ENCODE peak calls at places on chromosomes 5 and 9, in ten cellular contexts. K is A549; L is prostate gland; A is neural progenitor cell; R is heart left ventricle; F is kidney; U is transverse colon; Q is CD4-positive, CD25-positive, alpha-beta regulatory T cell; P is cardiac muscle cell; O is A673. M is an unnamed sample. For H3K9me3, the result is how much of the 10 kb centered on the place peaks cover.

GRCh38 chr9:130188860-130189481 is 16.8 kb downstream of the NCS1 start:
- DNase-seq in K (no peak), L (no peak), A (no peak), R (no peak), F (no peak), U (no peak), Q (no peak), P (no peak), O (no peak), M (no peak)

GRCh38 chr5:135193213-135194125 is 159.4 kb upstream of the PITX1 start:
- DNase-seq in K (no peak), L (no peak), A (no peak), R (no peak), F (no peak), U (no peak), Q (no peak), P (peak), O (no peak), M (no peak)

GRCh38 chr5:137754961-137755762 is 999 bp upstream of the HNRNPA0 start:
- DNase-seq in K (no peak), L (no peak), A (no peak), R (no peak), F (peak), U (no peak), Q (no peak), P (no peak), O (no peak), M (no peak)

GRCh38 chr5:134022333-134022732 is 17.6 kb upstream of the VDAC1 start:
- DNase-seq in K (no peak), L (no peak), A (no peak), R (no peak), F (no peak), U (no peak), Q (no peak), P (no peak), O (no peak), M (no peak)

GRCh38 chr9:125203259-125203658 is 2.9 kb downstream of the RABEPK start:
- DNase-seq in K (no peak), L (no peak), A (no peak), R (no peak), F (no peak), U (no peak), Q (no peak), P (no peak), O (peak), M (no peak)

GRCh38 chr9:116152390-116152789 is 1.2 kb upstream of the PAPPA start:
- DNase-seq in K (no peak), L (no peak), A (no peak), R (no peak), F (no peak), U (no peak), Q (no peak), P (no peak), O (peak), M (peak)

GRCh38 chr9:86512929-86513328 is 158.7 kb upstream of the TUT7 start:
- DNase-seq in K (no peak), L (no peak), A (no peak), R (no peak), F (no peak), U (no peak), Q (no peak), P (no peak), O (no peak), M (no peak)

GRCh38 chr5:67263656-67264055 is 67.1 kb upstream of the CD180 start:
- DNase-seq in K (no peak), L (no peak), A (no peak), R (no peak), F (no peak), U (no peak), Q (no peak), P (no peak), O (no peak), M (no peak)

GRCh38 chr9:24602687-24603352 is 57.1 kb upstream of the IZUMO3 start:
- DNase-seq in K (no peak), L (no peak), A (no peak), R (no peak), F (no peak), U (no peak), Q (no peak), P (no peak), O (no peak), M (peak)

GRCh38 chr9:1051286-1052118 is 1.3 kb downstream of the DMRT2 start:
- DNase-seq in K (peak), L (peak), A (peak), R (peak), F (peak), U (peak), Q (peak), P (no peak), O (no peak), M (peak)

GRCh38 chr9:27157736-27158135 is 48.7 kb downstream of the TEK start:
- DNase-seq in K (no peak), L (no peak), A (no peak), R (no peak), F (no peak), U (no peak), Q (no peak), P (no peak), O (no peak), M (no peak)

GRCh38 chr5:133644000-133644865 is 31.9 kb upstream of the FSTL4 start:
- DNase-seq in K (no peak), L (no peak), A (peak), R (no peak), F (no peak), U (no peak), Q (no peak), P (no peak), O (no peak), M (peak)

GRCh38 chr5:122880749-122881148 is 35.3 kb downstream of the SNX24 start:
- DNase-seq in K (no peak), L (no peak), A (no peak), R (no peak), F (no peak), U (no peak), Q (no peak), P (peak), O (no peak), M (no peak)

GRCh38 chr9:38274746-38275250 is 117.7 kb upstream of the ALDH1B1 start:
- DNase-seq in K (no peak), L (no peak), A (no peak), R (no peak), F (no peak), U (no peak), Q (no peak), P (peak), O (no peak), M (no peak)

GRCh38 chr5:13941468-13941867 is 3.0 kb downstream of the DNAH5 start:
- DNase-seq in K (no peak), L (no peak), A (no peak), R (no peak), F (no peak), U (no peak), Q (no peak), P (no peak), O (no peak), M (no peak)

GRCh38 chr5:170439246-170439943 is 50.2 kb upstream of the KCNMB1 start:
- DNase-seq in K (no peak), L (no peak), A (no peak), R (no peak), F (no peak), U (no peak), Q (no peak), P (no peak), O (peak), M (no peak)

GRCh38 chr9:97176206-97176605 is 131.3 kb upstream of the CCDC180 start:
- DNase-seq in K (no peak), L (no peak), A (no peak), R (no peak), F (no peak), U (no peak), Q (no peak), P (peak), O (peak), M (peak)

GRCh38 chr9:123310551-123311249 is 42.3 kb upstream of the STRBP start:
- DNase-seq in K (no peak), L (no peak), A (no peak), R (no peak), F (no peak), U (no peak), Q (no peak), P (no peak), O (peak), M (no peak)

GRCh38 chr5:120447706-120448239 is 16.3 kb upstream of the PRR16 start:
- DNase-seq in K (no peak), L (no peak), A (no peak), R (no peak), F (no peak), U (no peak), Q (no peak), P (no peak), O (no peak), M (no peak)

GRCh38 chr5:83925952-83926351 is 205.3 kb upstream of the HAPLN1 start:
- DNase-seq in K (no peak), L (no peak), A (no peak), R (no peak), F (no peak), U (no peak), Q (no peak), P (no peak), O (no peak), M (no peak)

GRCh38 chr5:96997265-96997859 is 61.5 kb downstream of the LNPEP start:
- DNase-seq in K (peak), L (no peak), A (peak), R (no peak), F (no peak), U (no peak), Q (peak), P (peak), O (peak), M (peak)

GRCh38 chr5:38780316-38780715 is 65.5 kb upstream of the OSMR start:
- DNase-seq in K (no peak), L (no peak), A (no peak), R (no peak), F (no peak), U (no peak), Q (no peak), P (no peak), O (no peak), M (no peak)

GRCh38 chr5:157799578-157799977 is 56.1 kb downstream of the LSM11 start:
- DNase-seq in K (no peak), L (no peak), A (no peak), R (no peak), F (no peak), U (no peak), Q (no peak), P (no peak), O (no peak), M (no peak)

GRCh38 chr9:88418715-88419540 is 30.7 kb downstream of the SPIN1 start:
- DNase-seq in K (no peak), L (no peak), A (no peak), R (no peak), F (no peak), U (no peak), Q (peak), P (no peak), O (peak), M (no peak)

GRCh38 chr5:84403773-84404172 is 19.1 kb upstream of the EDIL3 start:
- DNase-seq in K (no peak), L (no peak), A (no peak), R (no peak), F (no peak), U (no peak), Q (no peak), P (peak), O (no peak), M (no peak)

GRCh38 chr5:108753877-108754276 is 6.2 kb downstream of the FER start:
- DNase-seq in K (no peak), L (no peak), A (no peak), R (no peak), F (no peak), U (no peak), Q (no peak), P (no peak), O (peak), M (no peak)

GRCh38 chr9:136991993-136992818 is at the start of gene PAXX:
- DNase-seq in K (peak), L (peak), A (peak), R (peak), F (peak), U (peak), Q (peak), P (peak), O (peak), M (peak)

GRCh38 chr5:65774346-65774745 is 52.3 kb downstream of the NLN start:
- DNase-seq in K (no peak), L (no peak), A (no peak), R (no peak), F (no peak), U (no peak), Q (no peak), P (peak), O (peak), M (no peak)

GRCh38 chr5:138649775-138650174 is 74.6 kb upstream of the HSPA9 start:
- DNase-seq in K (no peak), L (no peak), A (no peak), R (no peak), F (peak), U (no peak), Q (no peak), P (no peak), O (peak), M (peak)

GRCh38 chr9:127589955-127590370 is 22.1 kb upstream of the STXBP1 start:
- DNase-seq in K (peak), L (peak), A (peak), R (peak), F (peak), U (peak), Q (no peak), P (peak), O (peak), M (peak)

GRCh38 chr5:83433891-83434290 is 37.7 kb upstream of the VCAN start:
- DNase-seq in K (no peak), L (no peak), A (no peak), R (no peak), F (no peak), U (no peak), Q (no peak), P (no peak), O (no peak), M (no peak)

GRCh38 chr9:125492719-125493118 is 214.3 kb downstream of the MAPKAP1 start:
- DNase-seq in K (no peak), L (no peak), A (no peak), R (no peak), F (no peak), U (no peak), Q (no peak), P (no peak), O (no peak), M (no peak)

DNA sequence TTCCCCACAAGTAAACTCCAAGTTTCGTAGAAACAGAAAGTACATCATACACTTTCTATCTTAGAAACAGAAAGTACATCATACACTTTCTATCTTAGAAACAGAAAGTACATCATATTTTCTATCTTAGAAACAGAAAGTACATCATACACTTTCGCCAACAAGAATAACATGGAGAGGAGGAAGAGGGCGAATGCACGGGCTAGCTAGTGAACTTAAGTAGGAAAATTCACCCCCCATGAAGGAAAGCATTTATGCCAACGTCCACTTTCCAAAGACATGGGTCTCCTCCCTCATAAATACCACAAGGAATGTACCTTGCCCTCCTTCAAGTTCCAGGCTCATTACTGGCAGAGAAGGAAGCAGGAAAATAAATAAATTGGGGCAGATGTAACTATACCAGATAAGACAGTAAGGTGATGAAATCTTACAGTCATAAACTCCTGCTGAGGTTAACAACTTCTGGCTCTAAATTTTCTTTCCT is 64.7 kb downstream of the FRMD3 start:
- DNase-seq in K (no peak), L (no peak), A (no peak), R (no peak), F (no peak), U (no peak), Q (peak), P (peak), O (no peak), M (no peak)
- H3K27ac ChIP-seq in K (peak), L (no peak), A (no peak), R (peak), F (peak), U (peak), Q (no peak), P (no peak), O (no peak), M (no peak)

GRCh38 chr9:135655317-135656003 is 7.6 kb upstream of the LCN9 start:
- DNase-seq in K (no peak), L (no peak), A (no peak), R (no peak), F (peak), U (no peak), Q (no peak), P (no peak), O (no peak), M (no peak)
- H3K9me3 ChIP-seq in K (under half), L (under half), A (under half), R (under half), F (under half), U (under half), Q (under half), P (under half), O (under half), M (under half)

GRCh38 chr5:78521455-78521854 is 127.1 kb downstream of the LHFPL2 start:
- DNase-seq in K (no peak), L (no peak), A (no peak), R (no peak), F (no peak), U (no peak), Q (no peak), P (no peak), O (no peak), M (no peak)

GRCh38 chr5:78515665-78516064 is 132.9 kb downstream of the LHFPL2 start:
- DNase-seq in K (no peak), L (no peak), A (peak), R (no peak), F (no peak), U (no peak), Q (no peak), P (no peak), O (no peak), M (peak)

GRCh38 chr5:78514427-78515345 is 133.9 kb downstream of the LHFPL2 start:
- DNase-seq in K (no peak), L (no peak), A (no peak), R (no peak), F (no peak), U (peak), Q (no peak), P (no peak), O (no peak), M (no peak)

GRCh38 chr5:78519198-78519941 is 129.2 kb downstream of the LHFPL2 start:
- DNase-seq in K (no peak), L (no peak), A (no peak), R (no peak), F (no peak), U (peak), Q (no peak), P (no peak), O (no peak), M (no peak)

DNA sequence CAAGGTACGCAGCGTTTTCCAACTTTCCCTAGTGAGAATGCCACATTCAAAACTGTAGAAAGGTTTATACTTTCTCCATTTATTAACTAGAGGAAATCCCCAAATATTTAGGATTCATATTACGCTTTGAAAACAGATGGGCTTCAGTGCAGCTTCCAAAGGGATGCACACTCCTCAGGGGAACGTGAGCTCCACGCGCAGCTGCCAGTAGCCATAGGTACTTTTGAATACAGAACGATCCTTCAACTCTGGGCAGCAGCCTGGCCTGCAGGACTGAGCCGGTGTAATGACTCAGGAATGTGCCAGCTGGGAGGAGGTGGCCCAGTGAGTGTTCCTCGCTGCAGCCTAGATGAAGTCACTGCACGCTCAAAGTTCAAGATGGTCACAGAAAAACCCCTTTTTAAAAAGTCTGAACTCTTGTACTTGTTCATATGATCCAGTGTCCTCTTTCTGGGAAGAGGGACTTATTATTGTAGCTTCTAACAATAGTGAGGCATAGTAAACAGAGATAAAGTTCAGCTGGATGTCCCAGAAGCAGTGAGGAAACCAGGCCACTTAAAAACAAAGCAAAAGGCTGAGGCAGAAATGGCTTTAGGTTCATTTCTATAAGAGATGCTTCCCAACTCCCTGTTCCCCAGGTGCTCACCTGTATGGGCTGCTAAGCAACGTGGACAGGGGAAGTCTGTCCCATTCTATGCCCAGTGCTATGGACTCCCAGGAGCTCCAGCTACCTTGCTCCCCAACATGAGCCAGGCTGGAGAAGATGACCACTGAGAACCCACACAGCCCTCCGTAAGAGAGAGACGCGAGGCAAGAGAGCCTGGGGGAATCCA is 130.0 kb downstream of the LHFPL2 start:
- DNase-seq in K (peak), L (no peak), A (no peak), R (peak), F (peak), U (peak), Q (no peak), P (peak), O (no peak), M (peak)
- H3K27ac ChIP-seq in K (peak), L (no peak), A (no peak), R (peak), F (no peak), U (peak), Q (no peak), P (peak), O (no peak), M (peak)

GRCh38 chr5:178982941-178983340 is 12.2 kb downstream of the GRM6 start:
- DNase-seq in K (no peak), L (no peak), A (no peak), R (no peak), F (peak), U (no peak), Q (no peak), P (no peak), O (no peak), M (no peak)
- H3K9me3 ChIP-seq in K (under half), L (under half), A (under half), R (half or more), F (under half), U (half or more), Q (under half), P (under half), O (under half), M (under half)

GRCh38 chr9:132494857-132495256 is 84.8 kb downstream of the CFAP77 start:
- DNase-seq in K (no peak), L (no peak), A (no peak), R (no peak), F (no peak), U (no peak), Q (no peak), P (no peak), O (no peak), M (no peak)
- H3K27ac ChIP-seq in K (no peak), L (no peak), A (no peak), R (no peak), F (no peak), U (no peak), Q (no peak), P (no peak), O (no peak), M (no peak)

GRCh38 chr5:25970906-25971489 is 1067.4 kb downstream of the CDH9 start:
- DNase-seq in K (no peak), L (no peak), A (no peak), R (no peak), F (no peak), U (no peak), Q (no peak), P (no peak), O (no peak), M (no peak)

GRCh38 chr5:25979086-25979485 is 1059.3 kb downstream of the CDH9 start:
- DNase-seq in K (no peak), L (no peak), A (no peak), R (no peak), F (no peak), U (no peak), Q (no peak), P (no peak), O (no peak), M (no peak)

GRCh38 chr5:25975881-25976280 is 1062.5 kb downstream of the CDH9 start:
- DNase-seq in K (no peak), L (no peak), A (peak), R (no peak), F (no peak), U (no peak), Q (no peak), P (no peak), O (no peak), M (peak)
- H3K9me3 ChIP-seq in K (under half), L (under half), A (under half), R (under half), F (under half), U (under half), Q (under half), P (under half), O (under half), M (under half)

DNA sequence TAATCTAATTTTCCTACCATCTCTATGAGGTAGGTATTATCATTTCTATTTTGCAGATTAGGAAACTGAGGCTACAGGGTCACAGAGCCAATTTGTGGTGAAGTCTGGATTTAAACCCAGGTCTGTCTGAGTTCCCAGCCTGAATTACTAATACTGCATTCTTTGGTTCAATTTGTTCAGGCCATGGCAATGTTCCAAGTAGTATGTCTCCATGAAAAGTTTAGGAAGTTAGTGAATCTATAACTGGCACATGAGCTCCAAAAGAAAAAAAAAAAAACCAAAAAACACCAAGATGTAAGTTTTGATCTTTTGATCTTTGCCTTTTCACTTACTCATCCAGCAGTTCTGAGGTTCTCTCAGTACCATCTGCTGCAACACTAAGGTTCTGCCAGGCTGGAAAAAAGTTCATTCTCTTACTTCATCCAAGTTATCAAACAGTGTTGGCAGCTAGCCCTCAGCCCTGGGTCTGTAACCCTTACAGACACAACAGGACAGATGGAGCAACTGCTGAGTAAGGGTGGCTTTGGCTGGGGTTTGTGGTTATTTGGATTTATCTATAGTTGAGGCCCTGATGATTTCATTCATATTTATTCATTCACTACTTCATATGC is 4.4 kb upstream of the TMEM268 start:
- DNase-seq in K (no peak), L (no peak), A (no peak), R (peak), F (no peak), U (no peak), Q (no peak), P (peak), O (no peak), M (peak)
- H3K27ac ChIP-seq in K (peak), L (no peak), A (no peak), R (no peak), F (no peak), U (no peak), Q (no peak), P (no peak), O (no peak), M (no peak)